ENCODE peak calls at places on chromosomes 3 and 15, in four cellular contexts. L is AG09309, N is body of pancreas, J is fibroblast of the aortic adventitia. G is an unnamed sample.

GRCh38 chr15:71348597-71348996 is 233.3 kb downstream of the THSD4 start:
- DNase-seq in L (no peak), N (no peak), J (no peak), G (no peak)

GRCh38 chr3:42632146-42632545 is 21.4 kb upstream of the ZBTB47 start:
- DNase-seq in L (no peak), N (no peak), J (no peak), G (peak; percentile 69)

GRCh38 chr3:31671976-31672375 is 139.3 kb downstream of the STT3B start:
- DNase-seq in L (no peak), N (peak; percentile 13), J (no peak), G (peak; percentile 57)

GRCh38 chr3:194134231-194134756 is 1.7 kb upstream of the HES1 start:
- DNase-seq in L (no peak), N (no peak), J (peak; percentile 61), G (peak; percentile 94)

GRCh38 chr3:104856743-104857142 is 510.0 kb upstream of the ALCAM start:
- DNase-seq in L (no peak), N (no peak), J (no peak), G (no peak)

GRCh38 chr15:61016087-61016486 is 213.0 kb downstream of the RORA start:
- DNase-seq in L (no peak), N (no peak), J (no peak), G (no peak)

GRCh38 chr3:10950476-10951294 is 41.9 kb upstream of the SLC6A1 start:
- DNase-seq in L (peak; percentile 7), N (no peak), J (peak; percentile 57), G (peak; percentile 78)

GRCh38 chr3:160154033-160154432 is 71.2 kb upstream of the C3orf80 start:
- DNase-seq in L (peak; percentile 20), N (no peak), J (peak; percentile 25), G (peak; percentile 64)

GRCh38 chr3:18295171-18295920 is 129.8 kb downstream of the SATB1 start:
- DNase-seq in L (peak; percentile 85), N (peak; percentile 52), J (peak; percentile 89), G (peak; percentile 71)

GRCh38 chr3:6989608-6990291 is 128.8 kb downstream of the GRM7 start:
- DNase-seq in L (no peak), N (no peak), J (no peak), G (no peak)

GRCh38 chr15:92519709-92520108 is 126.0 kb downstream of the ST8SIA2 start:
- DNase-seq in L (no peak), N (no peak), J (no peak), G (peak; percentile 18)

GRCh38 chr3:67500699-67501098 is 153.7 kb downstream of the SUCLG2 start:
- DNase-seq in L (no peak), N (no peak), J (no peak), G (no peak)

GRCh38 chr3:151445283-151446001 is 15.4 kb downstream of the IGSF10 start:
- DNase-seq in L (peak; percentile 96), N (peak; percentile 21), J (peak; percentile 97), G (peak; percentile 49)

GRCh38 chr3:179292440-179292839 is 30.4 kb upstream of the ZNF639 start:
- DNase-seq in L (no peak), N (no peak), J (no peak), G (peak; percentile 53)

GRCh38 chr3:166263460-166263859 is 426.2 kb upstream of the BCHE start:
- DNase-seq in L (no peak), N (no peak), J (no peak), G (peak; percentile 0)
- TF ChIP-seq CTCF in L (no peak), N (no peak), J (peak; percentile 38), G (no peak)

GRCh38 chr15:94230886-94231727 is at the start of gene MCTP2:
- DNase-seq in L (peak; percentile 62), N (peak; percentile 94), J (peak; percentile 37), G (peak; percentile 54)

GRCh38 chr15:94231728-94232086 is 346 bp downstream of the MCTP2 start:
- DNase-seq in L (no peak), N (peak; percentile 42), J (no peak), G (no peak)

GRCh38 chr15:94232107-94232506 is 746 bp downstream of the MCTP2 start:
- DNase-seq in L (no peak), N (no peak), J (no peak), G (no peak)

GRCh38 chr15:94229591-94230365 is 1.6 kb upstream of the MCTP2 start:
- DNase-seq in L (no peak), N (no peak), J (no peak), G (no peak)

GRCh38 chr15:94230436-94230885 is 900 bp upstream of the MCTP2 start:
- DNase-seq in L (no peak), N (no peak), J (no peak), G (no peak)
- H3K4me3 ChIP-seq in L (peak overlapping the region; percentile 60), N (peak overlapping the region; percentile 79), J (peak overlapping the region; percentile 59), G (peak overlapping the region; percentile 52)

DNA sequence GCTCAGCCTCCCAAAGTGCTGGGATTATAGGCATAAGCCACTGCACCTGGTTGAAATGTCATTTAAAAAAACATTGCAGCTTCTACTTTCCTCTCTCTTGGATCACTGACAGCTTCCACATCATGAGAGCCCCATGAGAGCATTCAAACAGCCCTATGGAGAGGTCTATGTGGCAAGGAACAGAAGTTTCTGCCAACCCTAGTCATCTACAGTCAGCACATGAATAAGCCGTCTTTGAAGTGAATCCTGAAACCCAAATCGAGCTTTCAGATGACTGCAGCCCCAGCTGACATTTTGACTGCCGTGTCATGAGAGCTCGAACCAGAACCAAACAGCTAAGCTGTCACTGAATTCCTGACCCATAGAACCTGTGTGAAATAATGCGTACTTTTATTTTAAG is 39.8 kb downstream of the CD200R1L start:
- DNase-seq in L (no peak), N (no peak), J (no peak), G (no peak)
- TF ChIP-seq CTCF in L (no peak), N (no peak), J (no peak), G (no peak)

DNA sequence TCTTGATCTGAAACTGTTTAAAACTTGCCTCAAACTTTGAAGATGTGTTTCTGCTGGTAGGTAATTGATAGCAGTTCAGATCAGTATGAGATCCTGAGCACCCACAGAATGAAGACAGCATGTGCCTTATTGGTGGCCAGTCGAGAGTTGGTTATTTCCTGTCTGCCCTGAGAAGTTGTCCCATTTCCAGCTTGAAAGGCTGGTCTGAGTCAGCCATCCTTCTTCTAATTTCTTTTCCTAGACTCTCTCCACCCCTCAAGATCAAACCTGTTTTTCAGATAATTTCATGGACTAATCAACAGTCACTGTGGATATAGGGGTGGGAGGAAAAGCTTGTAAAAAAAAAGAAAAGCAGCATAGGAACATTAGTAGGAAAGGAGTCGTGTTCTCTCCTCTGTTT is 464.4 kb downstream of the FOXP1 start:
- DNase-seq in L (no peak), N (no peak), J (peak; percentile 47), G (no peak)
- H3K4me3 ChIP-seq in L (no peak overlapping the region), N (no peak overlapping the region), J (no peak overlapping the region), G (no peak overlapping the region)